ENCODE peak calls at places on chromosomes 6 and 20, in four cellular contexts. H is psoas muscle; Z is GM23338; F is effector memory CD4-positive, alpha-beta T cell. C is an unnamed sample. For H3K36me3, the result is how much of the 10 kb centered on the place peaks cover.

GRCh38 chr6:14456941-14457340 is 339.4 kb downstream of the CD83 start:
- DNase-seq in Z (no peak), H (no peak), F (no peak), C (no peak)

GRCh38 chr6:154916857-154917256 is 78.3 kb upstream of the TIAM2 start:
- DNase-seq in F (no peak), Z (no peak), H (no peak), C (no peak)

GRCh38 chr6:2875840-2876207 is 27.3 kb downstream of the SERPINB9 start:
- DNase-seq in H (no peak), F (peak), Z (peak), C (no peak)

GRCh38 chr6:50120300-50120699 is 70.6 kb upstream of the DEFB112 start:
- DNase-seq in F (no peak), H (no peak), Z (no peak), C (no peak)

GRCh38 chr6:13289789-13290318 is 38.5 kb downstream of the TBC1D7 start:
- DNase-seq in H (no peak), Z (no peak), F (no peak), C (no peak)

GRCh38 chr6:12110523-12111154 is 98.5 kb downstream of the HIVEP1 start:
- DNase-seq in H (no peak), Z (no peak), F (no peak), C (no peak)

GRCh38 chr6:157635388-157636244 is 187.4 kb upstream of the SNX9 start:
- DNase-seq in Z (peak), F (no peak), H (no peak), C (no peak)

GRCh38 chr6:96721227-96721626 is 116.0 kb downstream of the GPR63 start:
- DNase-seq in H (no peak), Z (no peak), F (no peak), C (no peak)

GRCh38 chr6:33846226-33846625 is 42.4 kb upstream of the MLN start:
- DNase-seq in F (no peak), H (no peak), Z (no peak), C (no peak)

GRCh38 chr6:149170564-149171452 is 146.7 kb upstream of the TAB2 start:
- DNase-seq in H (peak), Z (no peak), F (no peak), C (no peak)

GRCh38 chr6:53179961-53180651 is 31.5 kb upstream of the GCM1 start:
- DNase-seq in H (peak), Z (no peak), F (no peak), C (no peak)

GRCh38 chr20:43444107-43444506 is 13.6 kb upstream of the SRSF6 start:
- DNase-seq in Z (no peak), H (no peak), F (no peak), C (no peak)

GRCh38 chr6:100281471-100281878 is 183.2 kb downstream of the SIM1 start:
- DNase-seq in Z (peak), H (no peak), F (no peak), C (no peak)

GRCh38 chr20:59958123-59958522 is at the start of gene CDH26:
- DNase-seq in Z (no peak), H (no peak), F (no peak), C (no peak)
- H3K4me3 ChIP-seq in Z (no peak), H (no peak), F (no peak), C (no peak)

GRCh38 chr6:44254201-44254956 is 2.9 kb downstream of the SLC35B2 start:
- DNase-seq in H (no peak), F (no peak), Z (no peak), C (no peak)
- H3K36me3 ChIP-seq in H (half or more), F (half or more), Z (half or more), C (half or more)

DNA sequence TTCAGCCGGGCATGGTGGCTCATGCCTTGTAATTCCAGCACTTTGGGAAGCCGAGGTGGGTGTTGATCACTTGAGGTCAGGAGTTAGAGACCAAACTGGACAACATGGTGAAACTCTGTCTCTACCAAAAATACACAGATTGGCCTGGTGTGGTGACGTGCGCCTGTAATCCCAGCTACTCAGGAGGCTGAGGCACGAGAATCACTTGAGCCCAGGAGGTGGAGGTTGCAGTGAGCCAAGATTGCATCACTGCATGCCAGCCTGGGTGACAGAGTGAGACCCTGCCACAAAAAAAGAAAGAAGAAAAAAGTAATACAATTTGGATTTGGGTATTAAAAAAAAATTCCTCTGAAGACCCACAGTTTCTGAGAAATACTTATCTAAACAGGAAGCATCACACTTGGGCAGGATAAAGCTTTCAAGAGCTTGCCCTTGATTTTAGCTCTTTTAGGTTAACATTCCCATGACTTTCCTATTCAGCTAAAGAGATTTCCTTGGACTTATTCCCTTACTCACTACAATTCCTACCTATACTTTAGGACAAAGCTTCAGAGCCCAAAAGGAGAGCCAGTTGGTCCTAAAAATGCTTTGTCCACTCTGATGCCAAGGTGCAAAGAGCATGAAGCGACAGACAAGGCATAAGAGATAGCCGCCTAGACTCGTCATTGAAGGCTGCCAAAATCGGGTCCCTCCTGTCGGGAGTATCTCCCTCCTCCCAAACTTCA is 1.9 kb downstream of the ELOVL2 start:
- DNase-seq in H (no peak), Z (no peak), F (no peak), C (no peak)
- H3K4me3 ChIP-seq in H (no peak), Z (peak), F (no peak), C (no peak)

DNA sequence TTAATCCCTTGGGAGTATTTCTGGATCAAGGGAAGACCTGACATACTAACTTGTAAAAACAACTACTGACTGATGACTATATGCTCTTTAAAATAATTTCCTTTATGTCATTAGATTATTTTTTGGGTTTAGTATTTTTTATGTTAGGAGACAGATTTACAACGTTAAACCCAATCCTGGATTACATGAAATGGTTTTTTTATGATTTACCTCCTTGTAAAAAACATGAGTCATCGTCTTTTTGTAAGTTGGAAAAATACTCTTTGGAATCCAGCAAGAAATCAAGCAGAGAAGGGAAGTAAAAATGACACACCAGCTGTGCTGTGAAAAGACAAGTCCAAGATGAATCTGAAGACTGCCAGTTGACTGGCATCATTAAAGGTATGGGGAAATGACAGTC is 6.7 kb downstream of the STK4 start:
- DNase-seq in H (no peak), Z (no peak), F (no peak), C (no peak)
- H3K36me3 ChIP-seq in H (under half), Z (under half), F (under half), C (under half)

DNA sequence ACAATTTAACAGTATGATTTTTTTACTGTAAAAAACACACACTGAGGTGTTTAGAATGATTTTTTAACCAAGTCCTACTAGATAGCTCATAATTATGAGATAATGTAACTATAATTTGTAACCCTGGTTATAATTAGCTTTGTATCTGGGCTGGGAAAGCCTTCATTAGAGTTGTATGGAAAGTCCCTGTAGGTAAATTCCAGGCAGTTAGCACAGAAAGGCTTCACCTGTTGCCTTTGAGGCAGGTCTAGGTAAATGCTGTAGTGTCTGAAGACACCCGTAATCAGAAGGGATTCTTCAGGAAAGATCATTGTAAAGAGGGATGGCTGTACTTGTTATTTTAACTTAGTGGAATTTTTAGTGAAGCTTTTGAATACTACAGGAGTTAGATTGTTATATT is 1.9 kb downstream of the TMEM200A start:
- DNase-seq in Z (no peak), H (no peak), F (no peak), C (no peak)
- H3K4me3 ChIP-seq in Z (peak), H (no peak), F (no peak), C (no peak)

GRCh38 chr6:160058603-160059215 is 62.9 kb upstream of the SLC22A1 start:
- DNase-seq in F (no peak), H (no peak), Z (no peak), C (no peak)

GRCh38 chr6:160055813-160056212 is 65.8 kb upstream of the SLC22A1 start:
- DNase-seq in H (no peak), F (no peak), Z (no peak), C (no peak)

GRCh38 chr6:160055378-160055777 is 66.2 kb upstream of the SLC22A1 start:
- DNase-seq in H (no peak), F (no peak), Z (no peak), C (no peak)

GRCh38 chr6:160054913-160055312 is 66.7 kb upstream of the SLC22A1 start:
- DNase-seq in H (no peak), F (no peak), Z (no peak), C (no peak)

DNA sequence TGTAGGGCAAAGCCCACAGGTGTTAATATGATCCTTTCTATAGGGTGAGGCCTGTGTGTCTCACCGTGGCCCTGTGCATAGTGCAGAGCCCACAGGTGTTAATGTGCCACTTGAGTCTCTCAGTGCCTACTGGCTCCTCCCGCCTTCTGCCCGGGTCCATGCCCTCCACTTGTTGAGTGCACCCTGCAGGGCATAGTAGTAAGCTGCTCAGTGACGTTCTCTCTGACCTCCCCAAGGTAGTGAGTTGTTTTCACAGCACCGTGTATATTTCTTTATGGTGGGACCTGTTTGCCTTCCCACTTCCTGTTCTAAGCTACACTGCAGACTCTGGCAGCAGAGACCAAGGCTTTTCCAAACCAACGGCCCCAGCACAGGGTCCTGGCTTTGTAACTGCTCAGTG is 64.5 kb upstream of the SLC22A1 start:
- DNase-seq in Z (no peak), F (no peak), H (no peak), C (no peak)
- H3K36me3 ChIP-seq in Z (under half), F (half or more), H (half or more), C (under half)

GRCh38 chr6:127460465-127460864 is 1.3 kb upstream of the KIAA0408 start:
- DNase-seq in H (no peak), Z (no peak), F (no peak), C (no peak)

GRCh38 chr6:127459231-127459641 is at the start of gene KIAA0408:
- DNase-seq in F (no peak), Z (peak), H (peak), C (no peak)

GRCh38 chr6:127457444-127458064 is 1.6 kb downstream of the KIAA0408 start:
- DNase-seq in F (no peak), H (no peak), Z (peak), C (no peak)

GRCh38 chr6:127458817-127459216 is 372 bp downstream of the KIAA0408 start:
- DNase-seq in H (peak), Z (no peak), F (no peak), C (no peak)

DNA sequence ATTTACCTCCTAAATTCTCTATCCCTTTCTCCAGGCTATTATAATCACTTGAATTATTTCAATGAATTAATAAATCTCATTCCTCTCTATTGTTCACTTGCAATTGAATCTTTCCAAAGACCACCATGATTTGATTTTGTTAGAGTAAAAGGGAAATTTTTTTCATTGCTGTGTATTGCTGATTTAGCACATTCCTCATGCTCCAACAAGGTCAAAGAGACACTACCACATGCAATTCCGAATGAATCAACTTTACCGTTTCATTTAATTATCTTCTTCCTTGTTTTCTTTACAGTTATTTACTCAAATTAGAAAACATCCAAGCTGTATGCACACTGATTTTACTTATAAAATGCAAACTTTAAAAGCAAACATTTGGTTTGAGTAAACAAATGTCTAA is 999 bp downstream of the KIAA0408 start:
- DNase-seq in F (no peak), Z (no peak), H (no peak), C (no peak)
- H3K4me3 ChIP-seq in F (no peak), Z (peak), H (peak), C (no peak)